ENCODE peak calls at places on chromosome 6, in eight cellular contexts. I is ovary, D is breast epithelium, O is body of pancreas, W is tibial artery, Z is mammary epithelial cell, B is neural progenitor cell, K is colonic mucosa. F is an unnamed sample. For H3K9me3, the result is how much of the 10 kb centered on the place peaks cover.

GRCh38 chr6:113994934-113995342 is 24.0 kb upstream of the HDAC2 start:
- DNase-seq in I (no peak), D (no peak), O (peak), W (no peak), Z (peak), B (peak), K (peak), F (no peak)

GRCh38 chr6:152295346-152295745 is 341.8 kb downstream of the SYNE1 start:
- DNase-seq in I (peak), D (no peak), O (peak), W (no peak), Z (peak), B (no peak), K (no peak), F (no peak)

GRCh38 chr6:139187489-139187888 is 52.6 kb downstream of the HECA start:
- DNase-seq in I (no peak), D (no peak), O (no peak), W (no peak), Z (no peak), B (no peak), K (no peak), F (no peak)

GRCh38 chr6:8085053-8085511 is 17.3 kb downstream of the EEF1E1 start:
- DNase-seq in I (peak), D (peak), O (peak), W (peak), Z (peak), B (no peak), K (no peak), F (peak)

GRCh38 chr6:116022841-116023380 is 37.8 kb downstream of the FRK start:
- DNase-seq in I (no peak), D (no peak), O (no peak), W (no peak), Z (no peak), B (no peak), K (no peak), F (no peak)

GRCh38 chr6:156809034-156809433 is 31.9 kb downstream of the ARID1B start:
- DNase-seq in I (no peak), D (no peak), O (peak), W (no peak), Z (no peak), B (no peak), K (no peak), F (no peak)

GRCh38 chr6:75528423-75528822 is 34.8 kb upstream of the FILIP1 start:
- DNase-seq in I (no peak), D (no peak), O (peak), W (no peak), Z (no peak), B (no peak), K (no peak), F (no peak)

GRCh38 chr6:112939543-112939942 is 592.4 kb downstream of the RFPL4B start:
- DNase-seq in I (no peak), D (no peak), O (peak), W (no peak), Z (no peak), B (no peak), K (no peak), F (no peak)

GRCh38 chr6:55276745-55277627 is 50.3 kb upstream of the GFRAL start:
- DNase-seq in I (peak), D (no peak), O (peak), W (no peak), Z (peak), B (peak), K (peak), F (no peak)

GRCh38 chr6:44787254-44787844 is 399.8 kb downstream of the CDC5L start:
- DNase-seq in I (no peak), D (no peak), O (no peak), W (no peak), Z (no peak), B (no peak), K (no peak), F (no peak)

GRCh38 chr6:157280153-157280552 is 43.2 kb downstream of the TMEM242 start:
- DNase-seq in I (no peak), D (no peak), O (no peak), W (no peak), Z (no peak), B (peak), K (no peak), F (no peak)

GRCh38 chr6:12594541-12594893 is 122.0 kb upstream of the PHACTR1 start:
- DNase-seq in I (no peak), D (no peak), O (no peak), W (no peak), Z (no peak), B (no peak), K (no peak), F (no peak)

GRCh38 chr6:70310063-70310694 is 7.3 kb upstream of the COL9A1 start:
- DNase-seq in I (no peak), D (no peak), O (peak), W (no peak), Z (peak), B (peak), K (peak), F (no peak)

GRCh38 chr6:75493400-75494064 is at the start of gene FILIP1:
- DNase-seq in I (peak), D (no peak), O (peak), W (peak), Z (no peak), B (peak), K (no peak), F (peak)

GRCh38 chr6:109790131-109790530 is 99.0 kb downstream of the FIG4 start:
- DNase-seq in I (no peak), D (no peak), O (no peak), W (no peak), Z (no peak), B (no peak), K (no peak), F (no peak)

GRCh38 chr6:87772597-87773530 is 70.8 kb upstream of the AKIRIN2 start:
- DNase-seq in I (no peak), D (no peak), O (no peak), W (no peak), Z (no peak), B (peak), K (no peak), F (no peak)

GRCh38 chr6:83978324-83978734 is 55.2 kb upstream of the MRAP2 start:
- DNase-seq in I (no peak), D (no peak), O (no peak), W (no peak), Z (no peak), B (no peak), K (no peak), F (no peak)

GRCh38 chr6:56868687-56869086 is 86.2 kb upstream of the BEND6 start:
- DNase-seq in I (no peak), D (no peak), O (no peak), W (no peak), Z (peak), B (no peak), K (no peak), F (no peak)

DNA sequence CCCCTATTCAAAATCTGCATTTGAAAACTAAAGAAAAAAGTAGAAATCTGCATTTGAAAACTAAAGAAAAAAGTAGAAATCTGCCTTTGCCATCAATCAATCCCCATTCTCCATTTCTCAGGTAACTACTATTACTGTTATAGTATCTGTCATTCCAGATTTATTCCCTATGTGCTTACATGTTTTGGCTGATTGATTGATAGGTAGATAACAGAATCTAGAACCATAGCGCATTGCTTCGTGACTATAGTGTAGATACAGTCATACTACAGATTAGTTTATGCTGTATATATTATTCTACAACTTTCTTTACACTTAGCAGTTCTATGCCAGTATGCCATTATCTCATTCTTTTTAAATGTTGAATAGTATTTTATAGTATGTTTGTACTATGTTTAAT is 163.0 kb downstream of the SIM1 start:
- DNase-seq in I (no peak), D (no peak), O (no peak), W (no peak), Z (no peak), B (no peak), K (no peak), F (no peak)
- H3K27ac ChIP-seq in I (no peak), D (no peak), O (no peak), W (no peak), Z (no peak), B (no peak), K (no peak), F (no peak)

GRCh38 chr6:94636780-94637385 is 940.5 kb upstream of the MANEA start:
- DNase-seq in I (no peak), D (no peak), O (no peak), W (no peak), Z (peak), B (peak), K (no peak), F (no peak)
- TF ChIP-seq CTCF in I (no peak), D (no peak), O (no peak), W (no peak), Z (peak), B (peak), K (no peak), F (no peak)

GRCh38 chr6:15331629-15332241 is 85.9 kb downstream of the JARID2 start:
- DNase-seq in I (no peak), D (no peak), O (no peak), W (no peak), Z (no peak), B (no peak), K (no peak), F (no peak)

GRCh38 chr6:15331143-15331542 is 85.3 kb downstream of the JARID2 start:
- DNase-seq in I (no peak), D (no peak), O (no peak), W (no peak), Z (peak), B (no peak), K (no peak), F (no peak)

GRCh38 chr6:15330174-15330934 is 84.5 kb downstream of the JARID2 start:
- DNase-seq in I (no peak), D (no peak), O (no peak), W (no peak), Z (peak), B (no peak), K (no peak), F (no peak)

GRCh38 chr6:15327271-15327670 is 81.4 kb downstream of the JARID2 start:
- DNase-seq in I (no peak), D (no peak), O (peak), W (no peak), Z (no peak), B (peak), K (peak), F (no peak)

DNA sequence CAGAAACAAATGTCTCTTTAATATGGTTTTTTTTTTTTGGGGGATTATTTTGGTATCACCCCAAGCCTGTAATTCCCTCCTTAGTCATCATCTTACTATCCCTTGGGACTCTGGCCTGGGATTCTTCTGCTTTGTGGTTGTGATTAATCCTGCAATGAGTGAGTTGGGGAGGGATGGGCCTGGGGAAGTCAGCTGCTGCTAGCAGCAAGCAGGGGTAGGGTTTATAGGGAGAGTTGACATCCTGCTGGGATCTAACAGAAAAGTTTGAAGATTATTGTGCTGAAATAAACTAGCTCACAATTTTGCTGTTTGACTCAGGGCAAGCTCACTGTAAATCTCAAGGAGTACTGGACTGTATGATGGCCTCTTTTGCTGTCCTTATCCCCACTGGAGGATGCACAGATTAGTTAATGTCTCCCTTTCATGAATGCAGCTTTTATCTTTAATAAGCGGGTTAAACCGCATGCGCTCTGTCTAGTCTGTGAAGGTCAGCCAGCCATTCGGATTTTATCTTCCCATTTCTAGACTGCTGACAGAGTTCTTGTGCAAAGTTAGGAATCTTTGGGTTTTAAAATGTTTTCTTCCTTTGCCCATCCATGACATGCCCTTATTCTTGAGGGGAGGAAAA is 83.4 kb downstream of the JARID2 start:
- DNase-seq in I (no peak), D (no peak), O (peak), W (no peak), Z (peak), B (peak), K (no peak), F (no peak)
- H3K9me3 ChIP-seq in I (under half), D (under half), O (under half), W (under half), Z (under half), B (under half), K (under half), F (under half)

GRCh38 chr6:47146426-47147174 is 104.5 kb upstream of the ADGRF1 start:
- DNase-seq in I (no peak), D (no peak), O (no peak), W (no peak), Z (peak), B (peak), K (no peak), F (no peak)
- H3K27ac ChIP-seq in I (no peak), D (no peak), O (peak), W (no peak), Z (peak), B (no peak), K (no peak), F (no peak)